ENCODE peak calls at places on chromosomes 2 and 18, in nine cellular contexts. A, C, O, T, K, X, D, U and G are unnamed samples.

GRCh38 chr2:193783681-193784080 is 1588.9 kb upstream of the TMEFF2 start:
- DNase-seq in D (no peak), X (no peak), A (no peak), T (no peak), C (no peak), O (no peak), U (no peak), K (no peak), G (no peak)

GRCh38 chr18:80067321-80067720 is 33.1 kb downstream of the RBFA start:
- DNase-seq in U (no peak), T (no peak), X (no peak), A (no peak), O (no peak), D (no peak), K (no peak), C (no peak), G (no peak)

GRCh38 chr2:108944601-108945241 is 44.3 kb downstream of the EDAR start:
- DNase-seq in O (no peak), K (no peak), X (no peak), D (no peak), T (no peak), U (no peak), C (no peak), A (no peak), G (no peak)

GRCh38 chr2:234165421-234165820 is 114.9 kb downstream of the SPP2 start:
- DNase-seq in O (no peak), C (no peak), A (no peak), U (no peak), T (no peak), K (no peak), X (no peak), D (no peak), G (no peak)

GRCh38 chr2:236166781-236167296 is 1.3 kb downstream of the GBX2 start:
- DNase-seq in C (no peak), U (no peak), K (no peak), T (no peak), X (no peak), A (peak; percentile 33), D (no peak), O (no peak), G (no peak)

GRCh38 chr18:63783394-63783793 is 8.2 kb downstream of the SERPINB7 start:
- DNase-seq in X (no peak), A (no peak), K (no peak), O (no peak), C (no peak), D (no peak), T (no peak), U (no peak), G (peak; percentile 39)

GRCh38 chr2:235551965-235552364 is 58.1 kb downstream of the AGAP1 start:
- DNase-seq in C (no peak), D (peak; percentile 12), O (peak; percentile 70), X (no peak), A (peak; percentile 88), T (no peak), U (peak; percentile 4), K (no peak), G (peak; percentile 22)

GRCh38 chr2:8805278-8806045 is 32.0 kb downstream of the KIDINS220 start:
- DNase-seq in X (no peak), A (no peak), C (no peak), U (peak; percentile 33), K (no peak), O (no peak), D (no peak), T (no peak), G (no peak)

GRCh38 chr18:5475252-5475651 is 68.5 kb downstream of the EPB41L3 start:
- DNase-seq in T (no peak), O (no peak), A (no peak), U (no peak), C (no peak), X (no peak), D (no peak), K (no peak), G (no peak)

GRCh38 chr2:21217421-21217820 is 93.7 kb downstream of the TDRD15 start:
- DNase-seq in O (no peak), X (no peak), T (no peak), K (no peak), C (no peak), U (no peak), A (no peak), D (no peak), G (no peak)

GRCh38 chr2:96208144-96209010 is at the start of gene STARD7:
- DNase-seq in C (peak; percentile 92), X (peak; percentile 98), K (peak; percentile 94), T (peak; percentile 89), D (peak; percentile 99), O (peak; percentile 95), A (peak; percentile 98), U (peak; percentile 97), G (peak; percentile 97)

GRCh38 chr2:196380575-196380974 is 209.2 kb upstream of the STK17B start:
- DNase-seq in K (no peak), C (no peak), D (no peak), T (no peak), X (no peak), A (no peak), U (no peak), O (no peak), G (no peak)

GRCh38 chr18:9482790-9483189 is 7.5 kb downstream of the RALBP1 start:
- DNase-seq in X (no peak), A (no peak), D (peak; percentile 80), O (no peak), T (no peak), C (no peak), K (no peak), U (no peak), G (no peak)

GRCh38 chr18:7414459-7414858 is 152.7 kb upstream of the PTPRM start:
- DNase-seq in O (no peak), A (no peak), C (no peak), X (no peak), T (no peak), D (no peak), U (no peak), K (no peak), G (no peak)

GRCh38 chr18:22627506-22627905 is 209.8 kb upstream of the CTAGE1 start:
- DNase-seq in T (no peak), A (no peak), O (no peak), K (no peak), X (no peak), D (no peak), U (no peak), C (no peak), G (no peak)

GRCh38 chr2:155633060-155633839 is 699.3 kb downstream of the NR4A2 start:
- DNase-seq in C (no peak), O (no peak), U (no peak), X (no peak), K (no peak), A (no peak), T (no peak), D (no peak), G (no peak)

GRCh38 chr18:25724121-25724520 is 366.3 kb downstream of the SS18 start:
- DNase-seq in C (no peak), O (no peak), D (no peak), T (no peak), A (peak; percentile 1), K (no peak), U (no peak), X (no peak), G (no peak)

GRCh38 chr2:39094717-39095363 is 26.0 kb downstream of the SOS1 start:
- DNase-seq in X (no peak), D (no peak), U (no peak), C (no peak), K (peak; percentile 73), T (no peak), A (no peak), O (no peak), G (no peak)

GRCh38 chr18:59540819-59541218 is 156.4 kb downstream of the CCBE1 start:
- DNase-seq in X (no peak), K (no peak), C (no peak), D (no peak), O (no peak), U (no peak), T (no peak), A (no peak), G (no peak)

GRCh38 chr2:191678437-191679110 is 638 bp downstream of the NABP1 start:
- DNase-seq in T (peak; percentile 28), A (peak; percentile 61), K (no peak), C (peak; percentile 14), X (peak; percentile 50), O (peak; percentile 57), U (no peak), D (peak; percentile 71), G (no peak)

GRCh38 chr2:46239847-46240181 is 57.4 kb upstream of the EPAS1 start:
- DNase-seq in U (no peak), D (no peak), O (no peak), X (peak; percentile 26), T (peak; percentile 26), C (no peak), K (no peak), A (no peak), G (no peak)

GRCh38 chr2:109375131-109375561 is 238.6 kb downstream of the SEPTIN10 start:
- DNase-seq in O (no peak), K (no peak), C (no peak), D (no peak), T (no peak), U (no peak), X (no peak), A (no peak), G (no peak)

GRCh38 chr18:52652451-52652850 is 312.5 kb downstream of the DCC start:
- DNase-seq in A (no peak), K (no peak), C (no peak), T (no peak), D (no peak), X (no peak), O (no peak), U (no peak), G (no peak)

GRCh38 chr2:226985227-226985946 is 149.5 kb downstream of the RHBDD1 start:
- DNase-seq in X (peak; percentile 7), D (peak; percentile 79), O (peak; percentile 45), U (peak; percentile 40), A (peak; percentile 68), K (peak; percentile 66), T (no peak), C (no peak), G (peak; percentile 56)